ENCODE peak calls at places on chromosomes 11 and 22, in five cellular contexts. Y is fibroblast of lung, I is HCT116, O is left lung, T is osteocyte. L is an unnamed sample.

GRCh38 chr22:31898911-31899310 is 45.4 kb upstream of the YWHAH start:
- DNase-seq in I (no peak), T (no peak), O (no peak), Y (no peak), L (no peak)

GRCh38 chr11:109347304-109347703 is 74.7 kb upstream of the C11orf87 start:
- DNase-seq in Y (no peak), O (no peak), I (no peak), T (no peak), L (no peak)

GRCh38 chr11:94638902-94639373 is 71.8 kb downstream of the PIWIL4 start:
- DNase-seq in T (no peak), O (no peak), I (no peak), Y (peak; percentile 57), L (no peak)

GRCh38 chr22:49884503-49885260 is 31.0 kb downstream of the ZBED4 start:
- DNase-seq in I (no peak), Y (no peak), T (no peak), O (no peak), L (no peak)

GRCh38 chr11:47295385-47295784 is 25.5 kb downstream of the MADD start:
- DNase-seq in O (no peak), Y (no peak), T (no peak), I (no peak), L (no peak)

GRCh38 chr22:39209756-39210155 is 35.0 kb downstream of the PDGFB start:
- DNase-seq in I (no peak), Y (no peak), T (no peak), O (no peak), L (no peak)

GRCh38 chr11:30619767-30620166 is 33.6 kb upstream of the MPPED2 start:
- DNase-seq in I (no peak), Y (no peak), O (no peak), T (no peak), L (no peak)

GRCh38 chr22:36386351-36386899 is 1.3 kb downstream of the MYH9 start:
- DNase-seq in O (peak; percentile 88), Y (no peak), I (no peak), T (no peak), L (no peak)

GRCh38 chr11:2480874-2481220 is 36.0 kb downstream of the KCNQ1 start:
- DNase-seq in Y (no peak), I (no peak), T (no peak), O (no peak), L (no peak)

GRCh38 chr11:120302001-120302805 is 22.9 kb upstream of the TLCD5 start:
- DNase-seq in T (no peak), O (peak; percentile 81), I (no peak), Y (no peak), L (peak; percentile 99)

GRCh38 chr22:18136563-18137320 is 13.2 kb upstream of the USP18 start:
- DNase-seq in O (no peak), T (no peak), Y (no peak), I (no peak), L (no peak)

GRCh38 chr11:31619980-31620379 is 110.4 kb downstream of the ELP4 start:
- DNase-seq in Y (no peak), O (no peak), I (no peak), T (no peak), L (no peak)

GRCh38 chr11:100830295-100830694 is 143.2 kb downstream of the ARHGAP42 start:
- DNase-seq in I (no peak), O (no peak), T (no peak), Y (no peak), L (no peak)

GRCh38 chr11:65911682-65912568 is 6.9 kb downstream of the C11orf68 start:
- DNase-seq in I (peak; percentile 72), T (no peak), O (no peak), Y (peak; percentile 84), L (peak; percentile 25)

GRCh38 chr11:69877235-69877634 is 58.0 kb upstream of the FGF3 start:
- DNase-seq in Y (no peak), T (peak; percentile 73), I (no peak), O (no peak), L (no peak)

GRCh38 chr11:84558085-84558905 is 1068.8 kb downstream of the DLG2 start:
- DNase-seq in Y (peak; percentile 52), O (no peak), T (no peak), I (peak; percentile 18), L (peak; percentile 39)

GRCh38 chr11:404551-405264 is 10.1 kb downstream of the SIGIRR start:
- DNase-seq in O (no peak), T (no peak), I (no peak), Y (no peak), L (no peak)

GRCh38 chr22:17726561-17727243 is 47.6 kb downstream of the BID start:
- DNase-seq in I (no peak), T (no peak), Y (no peak), O (no peak), L (no peak)

GRCh38 chr11:72642815-72643511 is 31.3 kb downstream of the PDE2A start:
- DNase-seq in T (peak; percentile 88), O (peak; percentile 92), Y (peak; percentile 33), I (peak; percentile 32), L (no peak)

GRCh38 chr22:29751139-29751538 is 15.7 kb downstream of the ZMAT5 start:
- DNase-seq in O (no peak), Y (no peak), I (no peak), T (no peak), L (no peak)

GRCh38 chr11:13335319-13335718 is 57.7 kb downstream of the BMAL1 start:
- DNase-seq in I (no peak), T (no peak), Y (peak; percentile 76), O (no peak), L (no peak)

GRCh38 chr22:38007330-38007902 is 23.1 kb upstream of the SOX10 start:
- DNase-seq in Y (no peak), T (no peak), O (no peak), I (no peak), L (no peak)

GRCh38 chr11:26764315-26764714 is 42.5 kb upstream of the SLC5A12 start:
- DNase-seq in I (no peak), Y (no peak), T (no peak), O (no peak), L (no peak)

GRCh38 chr22:19679476-19680099 is 34.7 kb upstream of the SEPTIN5 start:
- DNase-seq in O (peak; percentile 95), Y (no peak), I (no peak), T (no peak), L (no peak)

GRCh38 chr11:64357904-64358535 is 942 bp upstream of the RPS6KA4 start:
- DNase-seq in T (no peak), O (peak; percentile 78), I (no peak), Y (no peak), L (no peak)

GRCh38 chr11:103659138-103659734 is 377.2 kb upstream of the DDI1 start:
- DNase-seq in O (no peak), I (peak; percentile 15), Y (no peak), T (no peak), L (no peak)

GRCh38 chr22:16845881-16846280 is 20.7 kb upstream of the XKR3 start:
- DNase-seq in O (no peak), T (no peak), I (no peak), Y (no peak), L (no peak)

GRCh38 chr22:42022162-42022847 is 23.7 kb downstream of the WBP2NL start:
- DNase-seq in Y (no peak), O (no peak), I (no peak), T (no peak), L (no peak)

GRCh38 chr11:110317516-110317932 is 21.1 kb upstream of the RDX start:
- DNase-seq in Y (peak; percentile 21), T (no peak), I (no peak), O (no peak), L (no peak)

GRCh38 chr22:22171357-22172218 is 73.0 kb upstream of the VPREB1 start:
- DNase-seq in Y (no peak), O (no peak), I (peak; percentile 45), T (no peak), L (no peak)

GRCh38 chr11:34652191-34652958 is 31.5 kb downstream of the EHF start:
- DNase-seq in I (no peak), T (no peak), Y (no peak), O (no peak), L (no peak)
- TF ChIP-seq CTCF in I (no peak), T (no peak), Y (no peak), O (no peak), L (no peak)

DNA sequence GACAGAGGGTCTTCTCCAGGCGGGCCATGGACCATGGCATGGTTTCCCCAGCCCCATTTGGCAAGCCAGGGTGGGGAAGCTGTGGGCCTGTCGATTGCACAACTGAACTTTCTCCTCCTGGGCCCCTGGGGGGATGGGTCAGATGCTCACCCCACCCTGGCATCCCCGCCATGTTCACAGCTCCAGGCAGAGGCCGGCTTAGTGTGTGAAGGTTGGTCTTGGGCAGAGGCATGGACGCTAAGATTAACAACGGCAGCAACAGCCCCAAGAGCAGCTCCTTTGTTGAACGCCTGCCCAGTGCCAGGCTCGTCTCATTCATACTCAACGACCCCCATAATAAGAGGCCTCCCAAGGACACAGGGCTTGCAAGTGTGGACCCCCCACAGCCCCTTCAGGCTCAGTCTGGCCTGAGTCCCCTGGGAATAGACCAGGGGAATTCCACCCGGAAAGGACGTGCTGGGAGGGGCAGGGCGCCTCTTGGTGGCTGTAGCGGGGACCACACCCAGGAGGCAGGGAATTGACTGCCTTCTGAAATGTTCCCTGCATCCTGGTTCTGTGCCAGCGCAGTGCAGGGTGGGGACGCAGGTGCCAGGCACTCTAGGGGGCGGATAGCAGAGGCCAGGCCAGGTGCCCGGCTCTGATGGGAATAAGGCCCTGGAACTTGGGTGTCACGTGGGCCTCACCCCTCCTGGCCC is 8.3 kb downstream of the TSPO start:
- DNase-seq in T (no peak), Y (no peak), I (no peak), O (no peak), L (no peak)
- TF ChIP-seq CTCF in T (peak; percentile 35), Y (peak; percentile 20), I (peak; percentile 56), O (no peak), L (no peak)

DNA sequence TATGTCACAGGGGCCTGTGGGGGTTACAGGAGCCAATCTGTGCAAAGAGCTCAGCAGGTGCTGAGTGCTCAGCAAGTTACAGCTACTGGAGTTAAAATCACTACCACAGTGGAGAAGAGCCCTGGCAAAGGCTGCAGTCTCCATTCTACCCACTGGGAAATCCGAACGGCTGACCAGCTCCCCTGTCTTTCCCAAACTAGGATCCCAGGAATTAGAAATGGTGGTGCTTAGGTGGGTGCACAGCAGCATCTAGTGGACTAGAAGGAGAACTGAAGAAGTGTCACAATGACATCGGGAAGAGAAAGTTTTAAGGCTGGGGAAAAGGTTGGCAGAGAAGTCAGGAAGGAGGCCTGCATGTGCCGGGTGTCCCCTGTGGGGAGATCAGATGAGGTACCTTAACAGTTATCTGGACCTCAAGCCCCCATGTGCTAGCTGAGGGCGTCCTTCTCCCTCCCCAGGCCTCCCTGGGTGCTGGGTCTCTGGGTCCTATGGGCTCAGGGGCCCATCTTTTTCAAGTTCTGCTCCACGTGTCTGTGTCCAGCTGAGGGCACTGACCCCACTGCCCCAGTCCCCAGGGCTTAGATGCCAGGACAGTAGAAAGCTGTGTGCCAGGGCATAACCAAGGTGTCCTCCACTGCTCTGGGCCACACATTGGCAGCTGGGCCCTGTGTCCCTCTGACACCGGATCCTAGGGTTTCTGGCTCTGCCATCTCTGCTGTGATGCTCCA is 1.9 kb downstream of the PIWIL3 start:
- DNase-seq in O (no peak), T (no peak), I (peak; percentile 61), Y (peak; percentile 61), L (no peak)
- TF ChIP-seq CTCF in O (no peak), T (peak; percentile 53), I (peak; percentile 83), Y (peak; percentile 77), L (peak; percentile 55)

GRCh38 chr11:44178381-44178780 is 82.9 kb downstream of the EXT2 start:
- DNase-seq in T (no peak), O (no peak), I (no peak), Y (peak; percentile 33), L (no peak)
- TF ChIP-seq CTCF in T (peak; percentile 28), O (no peak), I (no peak), Y (peak; percentile 11), L (no peak)